ENCODE peak calls at places on chromosomes 5 and 9, in four cellular contexts. One of them, this sample, is unnamed.

GRCh38 chr5:73596705-73597328 is 29.2 kb upstream of the ARHGEF28 start:
- DNase-seq in ovary: no peak
- DNase-seq in Peyer's patch: peak; percentile 53
- DNase-seq in CD4-positive, CD25-positive, alpha-beta regulatory T cell: no peak
- DNase-seq in this sample: no peak

GRCh38 chr5:142012792-142013388 is at the start of gene GNPDA1:
- DNase-seq in ovary: peak; percentile 83
- DNase-seq in Peyer's patch: peak; percentile 91
- DNase-seq in CD4-positive, CD25-positive, alpha-beta regulatory T cell: peak; percentile 59
- DNase-seq in this sample: peak; percentile 56

GRCh38 chr5:59296317-59297264 is 596.9 kb downstream of the PDE4D start:
- DNase-seq in ovary: no peak
- DNase-seq in Peyer's patch: no peak
- DNase-seq in CD4-positive, CD25-positive, alpha-beta regulatory T cell: no peak
- DNase-seq in this sample: no peak

GRCh38 chr5:115186794-115187193 is 17.1 kb upstream of the TRIM36 start:
- DNase-seq in ovary: no peak
- DNase-seq in Peyer's patch: peak; percentile 59
- DNase-seq in CD4-positive, CD25-positive, alpha-beta regulatory T cell: no peak
- DNase-seq in this sample: no peak

GRCh38 chr5:177304392-177305119 is 957 bp downstream of the PRELID1 start:
- DNase-seq in ovary: no peak
- DNase-seq in Peyer's patch: peak; percentile 85
- DNase-seq in CD4-positive, CD25-positive, alpha-beta regulatory T cell: no peak
- DNase-seq in this sample: no peak

GRCh38 chr9:112046181-112046580 is 128.9 kb downstream of the SUSD1 start:
- DNase-seq in ovary: no peak
- DNase-seq in Peyer's patch: no peak
- DNase-seq in CD4-positive, CD25-positive, alpha-beta regulatory T cell: no peak
- DNase-seq in this sample: no peak

GRCh38 chr5:72154076-72154756 is 46.9 kb downstream of the MAP1B start:
- DNase-seq in ovary: no peak
- DNase-seq in Peyer's patch: no peak
- DNase-seq in CD4-positive, CD25-positive, alpha-beta regulatory T cell: no peak
- DNase-seq in this sample: no peak

GRCh38 chr5:13385066-13385465 is 559.4 kb downstream of the DNAH5 start:
- DNase-seq in ovary: no peak
- DNase-seq in Peyer's patch: no peak
- DNase-seq in CD4-positive, CD25-positive, alpha-beta regulatory T cell: no peak
- DNase-seq in this sample: no peak

GRCh38 chr5:109910874-109911273 is 221.1 kb downstream of the MAN2A1 start:
- DNase-seq in ovary: no peak
- DNase-seq in Peyer's patch: no peak
- DNase-seq in CD4-positive, CD25-positive, alpha-beta regulatory T cell: no peak
- DNase-seq in this sample: no peak

GRCh38 chr5:75049581-75050274 is 2.6 kb downstream of the GCNT4 start:
- DNase-seq in ovary: peak; percentile 51
- DNase-seq in Peyer's patch: peak; percentile 88
- DNase-seq in CD4-positive, CD25-positive, alpha-beta regulatory T cell: peak; percentile 79
- DNase-seq in this sample: peak; percentile 67

GRCh38 chr9:108883085-108883484 is 21.0 kb downstream of the ACTL7A start:
- DNase-seq in ovary: no peak
- DNase-seq in Peyer's patch: no peak
- DNase-seq in CD4-positive, CD25-positive, alpha-beta regulatory T cell: no peak
- DNase-seq in this sample: no peak

GRCh38 chr5:52842111-52842510 is 54.4 kb downstream of the ITGA1 start:
- DNase-seq in ovary: no peak
- DNase-seq in Peyer's patch: no peak
- DNase-seq in CD4-positive, CD25-positive, alpha-beta regulatory T cell: no peak
- DNase-seq in this sample: no peak

GRCh38 chr9:118023649-118024048 is 319.4 kb downstream of the TLR4 start:
- DNase-seq in ovary: no peak
- DNase-seq in Peyer's patch: no peak
- DNase-seq in CD4-positive, CD25-positive, alpha-beta regulatory T cell: no peak
- DNase-seq in this sample: no peak

GRCh38 chr9:97543568-97543967 is 42.1 kb downstream of the TMOD1 start:
- DNase-seq in ovary: no peak
- DNase-seq in Peyer's patch: no peak
- DNase-seq in CD4-positive, CD25-positive, alpha-beta regulatory T cell: no peak
- DNase-seq in this sample: no peak

GRCh38 chr9:135659252-135659651 is 3.9 kb upstream of the LCN9 start:
- DNase-seq in ovary: no peak
- DNase-seq in Peyer's patch: no peak
- DNase-seq in CD4-positive, CD25-positive, alpha-beta regulatory T cell: no peak
- DNase-seq in this sample: no peak

GRCh38 chr9:134338394-134339182 is 12.3 kb downstream of the RXRA start:
- DNase-seq in ovary: no peak
- DNase-seq in Peyer's patch: no peak
- DNase-seq in CD4-positive, CD25-positive, alpha-beta regulatory T cell: no peak
- DNase-seq in this sample: no peak

GRCh38 chr9:121975801-121976277 is 117.3 kb downstream of the TTLL11 start:
- DNase-seq in ovary: no peak
- DNase-seq in Peyer's patch: peak; percentile 66
- DNase-seq in CD4-positive, CD25-positive, alpha-beta regulatory T cell: no peak
- DNase-seq in this sample: no peak
- H3K27ac ChIP-seq in ovary: no peak overlapping the region
- H3K27ac ChIP-seq in Peyer's patch: no peak overlapping the region
- H3K27ac ChIP-seq in CD4-positive, CD25-positive, alpha-beta regulatory T cell: no peak overlapping the region
- H3K27ac ChIP-seq in this sample: no peak overlapping the region

DNA sequence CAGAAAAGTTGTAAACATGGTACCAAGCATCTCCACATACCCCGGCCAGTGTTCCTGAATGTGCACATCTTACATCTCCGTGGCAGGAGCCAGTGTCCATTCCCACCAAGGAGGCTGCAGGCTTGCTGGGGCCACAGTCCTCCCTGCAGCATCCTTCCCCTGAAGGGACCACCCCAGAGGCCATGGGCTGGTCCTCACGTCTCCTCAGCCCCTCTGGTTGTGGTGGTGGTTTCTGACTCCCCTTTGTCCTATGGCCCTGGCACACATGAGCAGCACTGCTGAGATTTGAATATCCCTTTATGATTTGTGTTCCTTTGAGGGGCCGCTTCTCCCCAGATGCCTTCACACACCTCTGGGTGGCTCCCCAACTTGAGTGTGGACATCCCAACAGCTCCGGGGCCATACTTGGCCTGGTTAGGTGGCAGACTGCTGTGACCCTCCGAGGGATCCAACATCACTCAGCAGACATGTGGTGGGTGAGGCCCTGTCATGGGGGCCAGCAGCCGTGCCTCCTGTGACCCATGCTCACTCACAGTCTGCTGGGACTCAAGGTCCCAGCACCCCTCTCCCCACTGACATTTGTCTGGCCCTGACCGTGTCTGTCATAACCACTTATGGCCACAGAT is 14.3 kb downstream of the PHF2 start:
- DNase-seq in ovary: no peak
- DNase-seq in Peyer's patch: peak; percentile 22
- DNase-seq in CD4-positive, CD25-positive, alpha-beta regulatory T cell: no peak
- DNase-seq in this sample: no peak
- H3K4me3 ChIP-seq in ovary: no peak overlapping the region
- H3K4me3 ChIP-seq in Peyer's patch: no peak overlapping the region
- H3K4me3 ChIP-seq in CD4-positive, CD25-positive, alpha-beta regulatory T cell: no peak overlapping the region
- H3K4me3 ChIP-seq in this sample: no peak overlapping the region

GRCh38 chr5:151081426-151082273 is 816 bp upstream of the TNIP1 start:
- DNase-seq in ovary: no peak
- DNase-seq in Peyer's patch: no peak
- DNase-seq in CD4-positive, CD25-positive, alpha-beta regulatory T cell: no peak
- DNase-seq in this sample: no peak
- H3K27ac ChIP-seq in ovary: peak overlapping the region; percentile 98
- H3K27ac ChIP-seq in Peyer's patch: peak overlapping the region; percentile 97
- H3K27ac ChIP-seq in CD4-positive, CD25-positive, alpha-beta regulatory T cell: peak overlapping the region; percentile 98
- H3K27ac ChIP-seq in this sample: peak overlapping the region; percentile 99

DNA sequence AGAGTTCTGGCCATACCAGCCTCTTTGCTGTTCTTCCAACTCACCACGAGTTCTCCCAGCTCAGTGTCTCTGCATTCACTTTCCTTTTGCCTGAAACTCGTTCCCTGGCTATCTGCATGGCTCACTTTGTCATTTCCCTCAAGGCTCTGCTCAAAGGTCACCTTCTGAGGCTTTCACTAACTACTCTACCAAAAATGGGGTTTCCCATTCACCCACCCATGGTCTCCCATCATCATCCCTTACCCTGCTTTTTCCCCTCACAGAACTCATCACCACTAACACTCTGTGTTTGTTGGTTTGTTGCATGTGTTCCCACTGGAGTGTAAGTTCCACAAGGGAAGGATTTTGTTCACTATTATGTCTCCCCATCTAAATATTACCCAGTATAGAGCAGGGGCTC is 16.6 kb downstream of the PLGRKT start:
- DNase-seq in ovary: no peak
- DNase-seq in Peyer's patch: no peak
- DNase-seq in CD4-positive, CD25-positive, alpha-beta regulatory T cell: no peak
- DNase-seq in this sample: no peak
- H3K4me3 ChIP-seq in ovary: no peak overlapping the region
- H3K4me3 ChIP-seq in Peyer's patch: no peak overlapping the region
- H3K4me3 ChIP-seq in CD4-positive, CD25-positive, alpha-beta regulatory T cell: no peak overlapping the region
- H3K4me3 ChIP-seq in this sample: no peak overlapping the region

DNA sequence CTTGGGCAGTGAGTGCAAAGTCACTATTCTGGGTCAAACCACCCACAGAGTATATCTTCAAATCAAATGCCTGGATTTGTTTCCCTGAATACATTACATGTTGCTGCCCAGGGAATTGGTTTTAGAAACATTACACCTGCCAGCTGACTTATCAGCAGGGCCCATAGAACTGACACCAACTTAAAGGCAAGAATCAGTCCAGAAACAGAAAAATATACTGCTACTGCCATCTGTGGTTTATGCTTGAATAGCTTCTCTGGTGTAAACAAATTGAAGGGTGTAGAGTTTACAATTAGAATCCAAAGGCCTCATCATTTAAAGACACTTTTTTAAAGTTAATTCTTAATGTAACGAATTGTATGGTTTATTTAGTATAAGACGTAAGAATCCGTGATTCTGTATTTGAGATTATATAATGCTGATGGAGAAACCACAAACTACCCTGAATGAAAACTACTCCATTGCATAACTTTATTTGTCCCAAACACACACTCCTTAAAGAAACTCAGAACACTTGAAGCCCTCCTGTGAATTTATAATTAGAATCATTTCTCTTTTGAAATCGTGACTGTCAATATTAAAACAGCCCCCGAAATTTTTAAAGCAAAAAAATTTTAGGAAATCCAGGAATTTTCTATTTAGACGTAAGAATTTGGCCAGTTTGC is 6.2 kb downstream of the NR6A1 start:
- DNase-seq in ovary: no peak
- DNase-seq in Peyer's patch: no peak
- DNase-seq in CD4-positive, CD25-positive, alpha-beta regulatory T cell: no peak
- DNase-seq in this sample: no peak
- H3K27ac ChIP-seq in ovary: no peak overlapping the region
- H3K27ac ChIP-seq in Peyer's patch: no peak overlapping the region
- H3K27ac ChIP-seq in CD4-positive, CD25-positive, alpha-beta regulatory T cell: no peak overlapping the region
- H3K27ac ChIP-seq in this sample: no peak overlapping the region